ENCODE peak calls at places on chromosomes 5 and 9, in five cellular contexts. D is heart left ventricle; Z is dorsolateral prefrontal cortex; C is CD8-positive, alpha-beta T cell; F is cardiac muscle cell. U is an unnamed sample.
A peak's percentile ranks its signal among the peaks of the same experiment; 100 is the strongest.

GRCh38 chr9:134895849-134896833 is 15.5 kb downstream of the FCN2 start:
- DNase-seq in C (no peak), F (peak; percentile 84), Z (peak; percentile 30), D (peak; percentile 83), U (peak; percentile 84)

GRCh38 chr9:91180240-91180929 is 181.3 kb downstream of the AUH start:
- DNase-seq in Z (no peak), C (no peak), D (no peak), F (no peak), U (no peak)

GRCh38 chr5:76999451-76999850 is 30.8 kb upstream of the AGGF1 start:
- DNase-seq in Z (no peak), C (no peak), F (peak; percentile 77), D (no peak), U (peak; percentile 87)

GRCh38 chr9:132135456-132135855 is 26.4 kb upstream of the NTNG2 start:
- DNase-seq in D (no peak), Z (peak; percentile 34), F (no peak), C (no peak), U (no peak)

GRCh38 chr9:91163441-91163772 is 198.3 kb downstream of the AUH start:
- DNase-seq in F (no peak), Z (no peak), D (no peak), C (no peak), U (no peak)

GRCh38 chr5:113022661-113023060 is 46.1 kb downstream of the DCP2 start:
- DNase-seq in C (no peak), D (no peak), Z (no peak), F (peak; percentile 25), U (no peak)

GRCh38 chr5:10192309-10192708 is 57.4 kb downstream of the ATPSCKMT start:
- DNase-seq in D (no peak), Z (no peak), C (no peak), F (peak; percentile 7), U (peak; percentile 14)

GRCh38 chr9:806285-807156 is 35.0 kb upstream of the DMRT1 start:
- DNase-seq in F (peak; percentile 65), D (no peak), C (no peak), Z (no peak), U (peak; percentile 32)

GRCh38 chr5:142385194-142385593 is 60.4 kb upstream of the SPRY4 start:
- DNase-seq in D (no peak), C (no peak), Z (no peak), F (peak; percentile 45), U (peak; percentile 72)

DNA sequence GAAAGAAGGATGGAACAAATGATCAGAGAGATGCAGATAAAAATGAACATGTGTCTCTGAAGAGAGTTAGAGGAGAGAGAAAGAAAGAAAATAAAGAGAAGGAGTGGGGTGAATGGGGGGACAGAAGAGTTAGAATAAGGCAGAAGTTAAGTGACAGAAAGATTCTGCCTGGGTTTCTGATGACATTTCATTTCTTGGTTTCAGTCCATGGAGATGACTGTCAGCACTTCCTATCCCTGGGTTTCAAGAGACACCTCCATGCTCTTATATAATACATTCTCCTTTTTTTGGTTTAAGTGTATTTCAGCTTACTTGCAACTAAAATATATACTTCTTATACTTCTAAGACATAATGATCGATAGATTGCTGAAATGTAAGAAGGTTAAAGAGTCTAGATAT is 213.0 kb upstream of the IL12B start:
- DNase-seq in D (no peak), C (no peak), F (no peak), Z (no peak), U (no peak)
- TF ChIP-seq CTCF in D (no peak), C (no peak), F (no peak), Z (no peak), U (no peak)

GRCh38 chr5:170383227-170383626 is 5.9 kb downstream of the KCNMB1 start:
- DNase-seq in F (no peak), D (no peak), Z (no peak), C (no peak), U (no peak)

GRCh38 chr5:170382790-170383189 is 6.4 kb downstream of the KCNMB1 start:
- DNase-seq in D (no peak), C (no peak), F (no peak), Z (no peak), U (no peak)

GRCh38 chr5:170377027-170377426 is 12.1 kb downstream of the KCNMB1 start:
- DNase-seq in F (no peak), Z (no peak), C (no peak), D (no peak), U (no peak)

GRCh38 chr5:170378740-170379139 is 10.4 kb downstream of the KCNMB1 start:
- DNase-seq in Z (no peak), F (no peak), C (no peak), D (no peak), U (no peak)

DNA sequence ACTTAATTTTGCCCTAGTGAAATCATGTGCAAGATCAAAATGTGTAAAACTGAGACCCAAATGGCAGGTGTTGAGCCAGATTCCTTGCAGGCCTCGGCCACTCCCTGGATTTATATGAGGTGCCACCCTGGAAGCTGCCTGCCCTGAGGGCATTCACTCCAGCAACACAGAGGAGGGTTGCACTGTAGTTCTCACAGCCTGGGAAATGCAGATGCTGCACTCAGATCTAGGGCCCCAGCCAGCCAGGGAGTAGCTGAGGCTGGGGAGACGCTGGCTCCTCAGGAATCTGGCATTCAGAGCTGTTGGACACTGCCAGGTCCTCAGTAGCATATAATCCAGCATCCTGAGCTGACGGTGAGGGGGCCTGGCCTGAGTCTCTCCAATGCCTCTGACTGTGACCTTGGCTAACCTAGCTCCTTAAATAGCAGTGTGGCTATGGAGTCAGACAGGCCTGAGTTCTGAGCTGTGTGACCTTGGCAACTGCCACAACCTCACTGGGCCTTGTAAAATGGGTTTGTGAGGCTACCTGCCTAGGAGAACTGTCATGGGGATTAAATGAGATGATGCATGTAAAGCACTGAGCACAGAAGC is 8.7 kb downstream of the KCNMB1 start:
- DNase-seq in F (no peak), D (no peak), C (no peak), Z (no peak), U (no peak)
- H3K4me3 ChIP-seq in F (no peak overlapping the region), D (no peak overlapping the region), C (no peak overlapping the region), Z (no peak overlapping the region), U (no peak overlapping the region)

DNA sequence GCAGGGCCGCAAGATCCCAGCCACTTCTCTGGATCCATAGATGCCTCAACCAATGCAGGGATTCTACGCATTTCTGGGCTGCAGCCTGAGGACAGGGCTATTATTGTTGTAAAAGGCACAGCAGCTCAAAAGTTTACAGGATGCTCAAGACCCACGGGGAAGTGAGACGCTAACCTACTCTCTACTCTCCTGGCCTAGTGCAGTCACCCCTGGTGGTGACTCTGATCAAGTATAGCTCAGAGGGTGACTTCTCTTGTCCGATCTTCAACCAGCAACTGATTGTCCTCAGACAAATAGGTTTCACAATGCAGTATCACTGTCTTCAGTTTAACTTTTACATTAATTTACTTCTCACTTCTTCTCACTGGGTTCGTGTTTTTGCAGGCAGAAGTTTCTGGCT is 34.3 kb upstream of the ZNF354B start:
- DNase-seq in Z (no peak), D (no peak), F (no peak), C (no peak), U (no peak)
- TF ChIP-seq CTCF in Z (no peak), D (no peak), F (no peak), C (no peak), U (no peak)

DNA sequence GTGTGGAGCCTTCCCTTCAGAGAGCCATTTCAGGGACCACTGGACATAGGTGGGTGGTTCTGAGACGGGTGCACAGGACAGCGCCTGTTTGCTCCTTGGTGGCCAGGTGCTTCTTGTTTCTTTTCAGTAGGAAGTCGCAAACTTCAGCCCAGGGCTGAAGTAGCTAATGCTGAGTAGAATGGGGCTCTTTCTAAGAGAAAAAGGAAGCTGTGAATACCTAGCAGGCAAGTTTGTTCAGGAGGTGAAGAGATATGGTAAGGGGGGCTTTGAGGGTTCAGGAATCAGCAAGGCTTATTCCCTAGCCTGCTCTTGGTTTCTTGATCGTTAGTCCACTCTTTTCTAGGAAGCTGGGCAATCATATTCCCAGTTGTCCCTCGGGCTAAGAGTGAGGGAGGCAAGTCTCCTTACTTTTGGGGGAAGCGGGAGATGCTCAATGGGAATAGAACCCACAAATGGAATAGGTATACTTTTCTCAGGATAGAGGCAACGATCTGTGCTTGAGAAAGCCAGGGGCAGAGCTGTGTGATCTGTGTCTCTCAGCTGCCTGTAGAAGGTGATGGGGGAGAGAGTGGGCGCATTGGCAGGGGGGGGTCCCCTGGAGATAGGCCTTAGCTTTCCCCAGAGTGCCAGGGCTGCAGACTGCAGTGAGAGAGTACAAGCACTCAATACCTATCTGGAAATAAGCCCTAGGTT is 1.9 kb upstream of the PURA start:
- DNase-seq in C (no peak), F (no peak), D (no peak), Z (no peak), U (no peak)
- H3K4me3 ChIP-seq in C (no peak overlapping the region), F (no peak overlapping the region), D (no peak overlapping the region), Z (peak overlapping the region; percentile 67), U (no peak overlapping the region)

DNA sequence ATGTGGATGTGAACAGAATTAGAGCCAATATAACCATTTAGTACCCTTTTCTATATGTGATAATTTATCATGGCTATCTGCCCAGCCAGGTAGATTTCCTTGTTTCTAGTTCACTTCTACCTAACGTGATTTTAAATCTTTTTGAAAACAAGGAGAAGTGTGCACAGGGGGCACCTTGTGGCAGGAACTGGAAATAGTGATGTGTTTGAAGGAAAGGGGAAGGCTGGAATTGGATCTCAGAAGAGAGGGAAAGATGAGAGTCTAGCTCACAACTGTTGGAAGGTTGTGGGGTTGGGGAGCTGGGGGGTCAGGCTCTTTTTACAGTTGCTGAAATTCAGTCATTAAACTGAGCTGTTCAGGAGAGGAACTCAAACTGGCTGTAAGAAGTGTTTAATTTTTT is 219.5 kb downstream of the KCTD16 start:
- DNase-seq in D (no peak), C (no peak), Z (no peak), F (peak; percentile 1), U (no peak)
- TF ChIP-seq CTCF in D (no peak), C (no peak), Z (peak; percentile 24), F (no peak), U (peak; percentile 41)

GRCh38 chr5:88785396-88786216 is 97.4 kb downstream of the MEF2C start:
- DNase-seq in F (peak; percentile 93), Z (no peak), D (no peak), C (no peak), U (peak; percentile 93)
- H3K4me3 ChIP-seq in F (peak overlapping the region; percentile 14), Z (peak overlapping the region; percentile 1), D (peak overlapping the region; percentile 23), C (no peak overlapping the region), U (peak overlapping the region; percentile 24)

DNA sequence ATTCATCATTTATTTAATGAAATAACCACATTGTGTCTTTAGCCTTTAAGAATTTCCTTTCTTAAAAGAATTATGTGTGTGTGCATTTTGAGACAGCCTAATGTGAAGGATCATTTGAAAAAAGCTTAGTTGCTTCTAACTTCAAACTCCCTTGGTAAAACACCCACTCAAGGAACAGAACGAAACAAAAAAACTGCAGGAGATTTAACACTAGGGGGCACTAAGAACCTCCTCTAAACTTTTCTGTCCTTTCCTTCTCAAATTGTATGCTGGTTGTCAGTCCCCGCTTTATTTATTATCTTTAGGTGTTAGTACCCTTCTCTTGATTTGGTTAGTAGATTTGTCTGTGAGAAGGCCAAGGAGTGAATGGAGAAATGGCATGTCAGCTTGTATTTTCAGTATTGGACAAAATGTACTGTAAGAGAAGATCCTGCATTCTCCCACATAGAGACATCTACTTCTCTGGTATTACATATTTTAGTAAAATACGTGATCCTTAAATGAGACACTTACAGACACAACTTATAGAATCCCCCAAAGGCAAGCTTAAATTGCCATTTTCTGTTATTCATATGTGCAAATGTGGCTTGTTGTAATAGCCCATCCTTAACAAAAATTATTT is 229.7 kb downstream of the MRPS30 start:
- DNase-seq in F (peak; percentile 15), C (no peak), Z (no peak), D (no peak), U (peak; percentile 1)
- TF ChIP-seq CTCF in F (peak; percentile 52), C (no peak), Z (peak; percentile 65), D (peak; percentile 45), U (peak; percentile 37)

DNA sequence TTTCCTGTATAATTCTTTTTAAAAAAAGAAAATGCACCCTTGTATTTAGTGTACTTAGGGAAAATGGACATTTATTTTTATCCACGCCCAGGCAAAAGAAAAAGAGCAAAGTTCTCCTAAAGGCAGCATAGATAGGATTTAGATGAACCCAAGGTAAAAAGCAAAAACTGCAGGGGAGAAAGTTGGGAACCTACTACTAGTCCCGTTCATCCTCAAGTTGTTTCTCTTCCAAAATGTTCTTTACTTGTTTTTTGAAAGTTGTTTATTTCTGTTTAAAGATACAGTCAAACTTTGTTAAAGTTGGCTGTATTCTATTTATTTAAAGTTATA is 9.8 kb downstream of the RUSC2 start:
- DNase-seq in Z (no peak), F (no peak), C (no peak), D (no peak), U (no peak)
- H3K4me3 ChIP-seq in Z (no peak overlapping the region), F (no peak overlapping the region), C (no peak overlapping the region), D (no peak overlapping the region), U (no peak overlapping the region)